ENCODE peak calls at places on chromosomes 11 and 22, in five cellular contexts. One of them, this sample, is unnamed.

GRCh38 chr22:46714550-46714949 is 23.5 kb downstream of the CERK start:
- DNase-seq in HCT116: no peak
- DNase-seq in gastrocnemius medialis: no peak
- DNase-seq in A549: no peak
- DNase-seq in transverse colon: no peak
- DNase-seq in this sample: no peak

GRCh38 chr11:123478352-123478986 is 48.4 kb downstream of the GRAMD1B start:
- DNase-seq in HCT116: peak; percentile 77
- DNase-seq in gastrocnemius medialis: peak; percentile 36
- DNase-seq in A549: peak; percentile 71
- DNase-seq in transverse colon: peak; percentile 42
- DNase-seq in this sample: peak; percentile 40

GRCh38 chr11:10117709-10118341 is 176.2 kb downstream of the SBF2 start:
- DNase-seq in HCT116: no peak
- DNase-seq in gastrocnemius medialis: no peak
- DNase-seq in A549: no peak
- DNase-seq in transverse colon: no peak
- DNase-seq in this sample: no peak

GRCh38 chr11:15577519-15577918 is 462.8 kb downstream of the INSC start:
- DNase-seq in HCT116: no peak
- DNase-seq in gastrocnemius medialis: no peak
- DNase-seq in A549: no peak
- DNase-seq in transverse colon: no peak
- DNase-seq in this sample: no peak

GRCh38 chr11:68038226-68038717 is 553 bp upstream of the TCIRG1 start:
- DNase-seq in HCT116: no peak
- DNase-seq in gastrocnemius medialis: peak; percentile 36
- DNase-seq in A549: no peak
- DNase-seq in transverse colon: no peak
- DNase-seq in this sample: no peak

GRCh38 chr11:124315052-124315451 is 1.3 kb upstream of the OR8D1 start:
- DNase-seq in HCT116: no peak
- DNase-seq in gastrocnemius medialis: no peak
- DNase-seq in A549: no peak
- DNase-seq in transverse colon: no peak
- DNase-seq in this sample: no peak

GRCh38 chr11:68436985-68437926 is 23.3 kb upstream of the PPP6R3 start:
- DNase-seq in HCT116: no peak
- DNase-seq in gastrocnemius medialis: peak; percentile 42
- DNase-seq in A549: peak; percentile 65
- DNase-seq in transverse colon: no peak
- DNase-seq in this sample: no peak

GRCh38 chr11:103648054-103648453 is 388.4 kb upstream of the DDI1 start:
- DNase-seq in HCT116: no peak
- DNase-seq in gastrocnemius medialis: no peak
- DNase-seq in A549: no peak
- DNase-seq in transverse colon: no peak
- DNase-seq in this sample: no peak

GRCh38 chr11:127451852-127452251 is 451.3 kb upstream of the KIRREL3 start:
- DNase-seq in HCT116: no peak
- DNase-seq in gastrocnemius medialis: no peak
- DNase-seq in A549: no peak
- DNase-seq in transverse colon: no peak
- DNase-seq in this sample: no peak

GRCh38 chr11:61170566-61170965 is 9.3 kb upstream of the VPS37C start:
- DNase-seq in HCT116: no peak
- DNase-seq in gastrocnemius medialis: no peak
- DNase-seq in A549: no peak
- DNase-seq in transverse colon: no peak
- DNase-seq in this sample: no peak

GRCh38 chr11:103870821-103871309 is 165.6 kb upstream of the DDI1 start:
- DNase-seq in HCT116: no peak
- DNase-seq in gastrocnemius medialis: peak; percentile 76
- DNase-seq in A549: no peak
- DNase-seq in transverse colon: no peak
- DNase-seq in this sample: peak; percentile 7

GRCh38 chr22:36757608-36758220 is 18.2 kb downstream of the IFT27 start:
- DNase-seq in HCT116: peak; percentile 57
- DNase-seq in gastrocnemius medialis: peak; percentile 66
- DNase-seq in A549: peak; percentile 44
- DNase-seq in transverse colon: peak; percentile 85
- DNase-seq in this sample: peak; percentile 77

GRCh38 chr11:121561716-121562115 is 108.9 kb upstream of the SORL1-AS1 start:
- DNase-seq in HCT116: no peak
- DNase-seq in gastrocnemius medialis: no peak
- DNase-seq in A549: no peak
- DNase-seq in transverse colon: no peak
- DNase-seq in this sample: no peak
- TF ChIP-seq POLR2A in HCT116: no peak
- TF ChIP-seq POLR2A in gastrocnemius medialis: no peak
- TF ChIP-seq POLR2A in A549: no peak
- TF ChIP-seq POLR2A in transverse colon: no peak
- TF ChIP-seq POLR2A in this sample: no peak

GRCh38 chr11:6607190-6607635 is 3.6 kb downstream of the ILK start:
- DNase-seq in HCT116: no peak
- DNase-seq in gastrocnemius medialis: no peak
- DNase-seq in A549: no peak
- DNase-seq in transverse colon: no peak
- DNase-seq in this sample: no peak
- TF ChIP-seq POLR2A in HCT116: no peak
- TF ChIP-seq POLR2A in gastrocnemius medialis: no peak
- TF ChIP-seq POLR2A in A549: no peak
- TF ChIP-seq POLR2A in transverse colon: no peak
- TF ChIP-seq POLR2A in this sample: no peak

GRCh38 chr11:71450507-71450906 is 2.3 kb upstream of the DHCR7 start:
- DNase-seq in HCT116: no peak
- DNase-seq in gastrocnemius medialis: no peak
- DNase-seq in A549: no peak
- DNase-seq in transverse colon: no peak
- DNase-seq in this sample: no peak

GRCh38 chr11:71447791-71448256 is 369 bp downstream of the DHCR7 start:
- DNase-seq in HCT116: no peak
- DNase-seq in gastrocnemius medialis: no peak
- DNase-seq in A549: peak; percentile 33
- DNase-seq in transverse colon: peak; percentile 47
- DNase-seq in this sample: no peak

GRCh38 chr11:71446942-71447688 is 1.1 kb downstream of the DHCR7 start:
- DNase-seq in HCT116: no peak
- DNase-seq in gastrocnemius medialis: no peak
- DNase-seq in A549: no peak
- DNase-seq in transverse colon: peak; percentile 28
- DNase-seq in this sample: peak; percentile 26

GRCh38 chr11:71449596-71449995 is 1.4 kb upstream of the DHCR7 start:
- DNase-seq in HCT116: no peak
- DNase-seq in gastrocnemius medialis: peak; percentile 6
- DNase-seq in A549: no peak
- DNase-seq in transverse colon: no peak
- DNase-seq in this sample: peak; percentile 41

DNA sequence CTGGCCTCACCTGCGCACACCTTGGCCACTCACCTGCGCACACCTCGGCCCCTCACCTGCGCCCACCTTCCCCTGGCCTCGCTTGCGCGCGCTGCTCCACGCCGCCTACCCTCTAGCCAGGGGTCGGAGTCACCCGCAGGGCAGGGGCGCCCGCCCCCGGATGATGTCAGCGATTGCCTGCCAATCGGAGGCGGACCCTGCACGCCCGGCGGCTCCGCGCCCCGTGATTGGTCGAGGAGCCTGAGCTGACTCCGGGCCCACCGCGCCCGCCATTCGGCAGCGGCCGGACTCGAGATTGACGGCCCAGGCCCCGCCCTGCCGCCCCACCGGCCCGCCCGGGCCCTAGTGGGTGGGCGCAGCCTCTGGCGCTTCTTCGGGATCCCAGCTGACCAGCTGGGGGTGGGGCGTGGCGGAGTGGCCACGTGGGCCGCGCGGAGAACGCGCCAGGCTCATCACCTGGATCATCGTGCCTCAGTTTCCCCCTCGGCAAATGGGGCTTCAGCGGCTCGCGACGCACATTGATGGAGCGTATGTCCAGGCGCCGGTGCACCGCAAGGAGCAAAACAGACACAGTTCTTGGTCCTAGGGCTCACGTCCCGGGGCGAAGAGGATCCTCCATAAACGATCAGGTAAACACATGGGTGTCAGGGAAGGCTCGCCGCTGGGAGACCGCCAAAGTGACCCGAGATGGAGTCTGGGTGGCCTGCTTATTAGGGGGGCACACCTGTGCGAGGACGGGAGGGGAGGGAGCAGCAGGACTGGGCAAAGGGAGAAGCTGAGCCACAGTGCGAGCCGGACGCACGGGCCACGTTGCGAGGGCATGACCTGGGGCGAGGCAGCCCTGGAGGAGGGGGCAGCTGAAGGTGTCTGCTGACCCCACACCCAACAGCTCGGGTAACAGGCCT is at the start of gene DHCR7:
- DNase-seq in HCT116: peak; percentile 81
- DNase-seq in gastrocnemius medialis: peak; percentile 92
- DNase-seq in A549: peak; percentile 96
- DNase-seq in transverse colon: peak; percentile 97
- DNase-seq in this sample: peak; percentile 94
- TF ChIP-seq POLR2A in HCT116: peak; percentile 72
- TF ChIP-seq POLR2A in gastrocnemius medialis: peak; percentile 52
- TF ChIP-seq POLR2A in A549: peak; percentile 78
- TF ChIP-seq POLR2A in transverse colon: peak; percentile 77
- TF ChIP-seq POLR2A in this sample: peak; percentile 3

GRCh38 chr22:19478086-19478392 is 954 bp downstream of the UFD1 start:
- DNase-seq in HCT116: no peak
- DNase-seq in gastrocnemius medialis: no peak
- DNase-seq in A549: no peak
- DNase-seq in transverse colon: no peak
- DNase-seq in this sample: peak; percentile 60

GRCh38 chr22:19477321-19478085 is 1.5 kb downstream of the UFD1 start:
- DNase-seq in HCT116: no peak
- DNase-seq in gastrocnemius medialis: no peak
- DNase-seq in A549: no peak
- DNase-seq in transverse colon: no peak
- DNase-seq in this sample: peak; percentile 27

GRCh38 chr22:19478466-19479357 is at the start of gene UFD1:
- DNase-seq in HCT116: no peak
- DNase-seq in gastrocnemius medialis: peak; percentile 95
- DNase-seq in A549: peak; percentile 40
- DNase-seq in transverse colon: peak; percentile 86
- DNase-seq in this sample: peak; percentile 94

GRCh38 chr22:19473578-19473977 is 5.4 kb downstream of the UFD1 start:
- DNase-seq in HCT116: no peak
- DNase-seq in gastrocnemius medialis: peak; percentile 88
- DNase-seq in A549: no peak
- DNase-seq in transverse colon: no peak
- DNase-seq in this sample: peak; percentile 16

DNA sequence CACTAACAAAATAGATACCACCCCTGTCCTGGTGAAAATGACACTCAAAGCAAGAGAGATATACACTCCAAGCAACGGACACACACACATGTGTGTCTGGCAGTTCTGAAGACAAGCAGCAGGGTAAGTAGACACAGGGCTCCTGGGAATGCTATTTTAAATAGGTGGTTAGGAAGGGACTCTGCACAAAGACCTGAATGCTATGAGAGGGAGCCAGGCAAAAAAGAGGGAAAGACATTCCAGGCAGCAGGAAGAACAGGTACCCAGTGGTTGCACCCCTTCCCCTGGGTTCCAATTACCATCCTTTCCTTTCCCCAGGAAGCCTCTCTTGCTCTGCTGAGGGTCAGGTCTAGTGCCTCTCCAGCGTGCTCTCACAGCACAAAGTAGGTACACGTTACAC is 3.0 kb downstream of the UFD1 start:
- DNase-seq in HCT116: no peak
- DNase-seq in gastrocnemius medialis: no peak
- DNase-seq in A549: no peak
- DNase-seq in transverse colon: no peak
- DNase-seq in this sample: no peak
- TF ChIP-seq POLR2A in HCT116: no peak
- TF ChIP-seq POLR2A in gastrocnemius medialis: no peak
- TF ChIP-seq POLR2A in A549: no peak
- TF ChIP-seq POLR2A in transverse colon: no peak
- TF ChIP-seq POLR2A in this sample: no peak

DNA sequence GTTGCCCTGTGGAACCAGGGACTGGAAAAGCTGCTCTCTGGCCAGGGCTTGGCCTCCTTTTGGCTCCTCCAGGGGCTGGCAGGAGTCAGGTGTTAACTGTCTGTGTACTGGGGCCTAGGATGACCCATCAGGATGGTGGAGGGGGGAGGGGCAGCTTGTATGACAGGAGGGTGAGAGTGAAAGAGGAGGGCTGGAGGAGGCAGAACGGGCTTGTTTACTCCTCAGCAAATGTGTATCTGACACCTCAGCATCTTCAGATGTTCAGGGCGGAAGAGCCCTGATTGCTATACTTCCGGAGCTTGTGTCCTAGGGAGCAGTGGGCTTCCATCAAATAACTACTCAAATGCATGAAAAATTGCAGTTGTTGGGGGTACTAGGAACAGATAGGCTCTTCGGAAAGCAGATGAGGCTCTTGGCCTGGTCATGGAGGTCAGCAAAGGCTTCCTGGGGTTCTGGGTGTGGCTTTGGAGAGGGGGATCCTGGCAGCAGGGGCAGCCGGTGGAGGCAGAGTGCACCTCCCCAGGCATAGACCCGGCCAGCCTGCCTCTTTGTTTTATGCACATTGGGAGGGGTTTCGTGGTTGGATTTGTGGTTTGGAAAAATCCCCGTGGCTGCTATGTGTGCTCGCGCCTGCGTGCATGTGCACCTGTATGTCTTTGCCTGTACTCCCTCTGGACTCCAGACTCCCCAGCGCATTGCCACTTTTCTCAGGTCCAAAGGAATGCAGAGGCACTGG is 31.2 kb downstream of the CD82 start:
- DNase-seq in HCT116: no peak
- DNase-seq in gastrocnemius medialis: peak; percentile 36
- DNase-seq in A549: no peak
- DNase-seq in transverse colon: no peak
- DNase-seq in this sample: no peak
- TF ChIP-seq POLR2A in HCT116: no peak
- TF ChIP-seq POLR2A in gastrocnemius medialis: no peak
- TF ChIP-seq POLR2A in A549: no peak
- TF ChIP-seq POLR2A in transverse colon: no peak
- TF ChIP-seq POLR2A in this sample: no peak

GRCh38 chr22:43923631-43924548 is at the start of gene PNPLA3:
- DNase-seq in HCT116: peak; percentile 57
- DNase-seq in gastrocnemius medialis: peak; percentile 86
- DNase-seq in A549: peak; percentile 79
- DNase-seq in transverse colon: peak; percentile 87
- DNase-seq in this sample: peak; percentile 68
- TF ChIP-seq POLR2A in HCT116: peak; percentile 81
- TF ChIP-seq POLR2A in gastrocnemius medialis: peak; percentile 83
- TF ChIP-seq POLR2A in A549: peak; percentile 40
- TF ChIP-seq POLR2A in transverse colon: peak; percentile 12
- TF ChIP-seq POLR2A in this sample: no peak

GRCh38 chr22:31614781-31615480 is 47.1 kb downstream of the PISD start:
- DNase-seq in HCT116: no peak
- DNase-seq in gastrocnemius medialis: no peak
- DNase-seq in A549: no peak
- DNase-seq in transverse colon: no peak
- DNase-seq in this sample: no peak

GRCh38 chr22:31615481-31615840 is 46.6 kb downstream of the PISD start:
- DNase-seq in HCT116: no peak
- DNase-seq in gastrocnemius medialis: no peak
- DNase-seq in A549: no peak
- DNase-seq in transverse colon: no peak
- DNase-seq in this sample: no peak

GRCh38 chr22:31616315-31616980 is 45.6 kb downstream of the PISD start:
- DNase-seq in HCT116: no peak
- DNase-seq in gastrocnemius medialis: no peak
- DNase-seq in A549: no peak
- DNase-seq in transverse colon: no peak
- DNase-seq in this sample: no peak

GRCh38 chr22:31613904-31614296 is 48.1 kb downstream of the PISD start:
- DNase-seq in HCT116: no peak
- DNase-seq in gastrocnemius medialis: no peak
- DNase-seq in A549: no peak
- DNase-seq in transverse colon: no peak
- DNase-seq in this sample: no peak

GRCh38 chr22:31615940-31616314 is 46.1 kb downstream of the PISD start:
- DNase-seq in HCT116: no peak
- DNase-seq in gastrocnemius medialis: no peak
- DNase-seq in A549: no peak
- DNase-seq in transverse colon: no peak
- DNase-seq in this sample: no peak
- TF ChIP-seq POLR2A in HCT116: no peak
- TF ChIP-seq POLR2A in gastrocnemius medialis: no peak
- TF ChIP-seq POLR2A in A549: no peak
- TF ChIP-seq POLR2A in transverse colon: no peak
- TF ChIP-seq POLR2A in this sample: no peak

This sample was measured in erythroblast.